ENCODE peak calls at places on chromosome 2, in five cellular contexts. One of them, this sample, is unnamed.

GRCh38 chr2:44707945-44708645 is 233.4 kb upstream of the SIX3 start:
- DNase-seq in posterior cingulate gyrus: no peak
- DNase-seq in NCI-H1048: peak
- DNase-seq in fibroblast of the conjunctiva: no peak
- DNase-seq in activated effector memory CD4-positive, alpha-beta T cell treated with Interleukin-2 at 50 U/mL for 16 hours: no peak
- DNase-seq in this sample: peak

GRCh38 chr2:225326969-225327368 is 72.5 kb upstream of the NYAP2 start:
- DNase-seq in NCI-H1048: no peak
- DNase-seq in fibroblast of the conjunctiva: no peak
- DNase-seq in posterior cingulate gyrus: no peak
- DNase-seq in activated effector memory CD4-positive, alpha-beta T cell treated with Interleukin-2 at 50 U/mL for 16 hours: no peak
- DNase-seq in this sample: no peak

GRCh38 chr2:240879105-240879504 is 10.5 kb downstream of the AGXT start:
- DNase-seq in posterior cingulate gyrus: no peak
- DNase-seq in activated effector memory CD4-positive, alpha-beta T cell treated with Interleukin-2 at 50 U/mL for 16 hours: no peak
- DNase-seq in fibroblast of the conjunctiva: no peak
- DNase-seq in NCI-H1048: no peak
- DNase-seq in this sample: no peak

GRCh38 chr2:237280235-237280634 is 133.7 kb downstream of the COL6A3 start:
- DNase-seq in NCI-H1048: no peak
- DNase-seq in posterior cingulate gyrus: no peak
- DNase-seq in activated effector memory CD4-positive, alpha-beta T cell treated with Interleukin-2 at 50 U/mL for 16 hours: no peak
- DNase-seq in fibroblast of the conjunctiva: peak
- DNase-seq in this sample: no peak

GRCh38 chr2:197073701-197074433 is 147.4 kb upstream of the PGAP1 start:
- DNase-seq in activated effector memory CD4-positive, alpha-beta T cell treated with Interleukin-2 at 50 U/mL for 16 hours: no peak
- DNase-seq in posterior cingulate gyrus: peak
- DNase-seq in NCI-H1048: no peak
- DNase-seq in fibroblast of the conjunctiva: no peak
- DNase-seq in this sample: no peak

GRCh38 chr2:66034467-66034866 is 400.5 kb upstream of the MEIS1 start:
- DNase-seq in fibroblast of the conjunctiva: no peak
- DNase-seq in activated effector memory CD4-positive, alpha-beta T cell treated with Interleukin-2 at 50 U/mL for 16 hours: no peak
- DNase-seq in NCI-H1048: no peak
- DNase-seq in posterior cingulate gyrus: no peak
- DNase-seq in this sample: no peak

GRCh38 chr2:156037472-156037871 is 295.0 kb downstream of the NR4A2 start:
- DNase-seq in posterior cingulate gyrus: no peak
- DNase-seq in fibroblast of the conjunctiva: no peak
- DNase-seq in activated effector memory CD4-positive, alpha-beta T cell treated with Interleukin-2 at 50 U/mL for 16 hours: no peak
- DNase-seq in NCI-H1048: no peak
- DNase-seq in this sample: peak

GRCh38 chr2:58620896-58621295 is 379.8 kb upstream of the FANCL start:
- DNase-seq in posterior cingulate gyrus: no peak
- DNase-seq in fibroblast of the conjunctiva: no peak
- DNase-seq in activated effector memory CD4-positive, alpha-beta T cell treated with Interleukin-2 at 50 U/mL for 16 hours: no peak
- DNase-seq in NCI-H1048: no peak
- DNase-seq in this sample: no peak

GRCh38 chr2:68236876-68237275 is 15.5 kb downstream of the PPP3R1 start:
- DNase-seq in NCI-H1048: no peak
- DNase-seq in posterior cingulate gyrus: no peak
- DNase-seq in fibroblast of the conjunctiva: no peak
- DNase-seq in activated effector memory CD4-positive, alpha-beta T cell treated with Interleukin-2 at 50 U/mL for 16 hours: no peak
- DNase-seq in this sample: no peak

GRCh38 chr2:80233333-80233732 is 71.2 kb downstream of the LRRTM1 start:
- DNase-seq in NCI-H1048: no peak
- DNase-seq in posterior cingulate gyrus: no peak
- DNase-seq in fibroblast of the conjunctiva: no peak
- DNase-seq in activated effector memory CD4-positive, alpha-beta T cell treated with Interleukin-2 at 50 U/mL for 16 hours: no peak
- DNase-seq in this sample: no peak

GRCh38 chr2:40213071-40213470 is 238.8 kb downstream of the SLC8A1 start:
- DNase-seq in posterior cingulate gyrus: no peak
- DNase-seq in activated effector memory CD4-positive, alpha-beta T cell treated with Interleukin-2 at 50 U/mL for 16 hours: no peak
- DNase-seq in NCI-H1048: no peak
- DNase-seq in fibroblast of the conjunctiva: no peak
- DNase-seq in this sample: peak

GRCh38 chr2:211611061-211611518 is 927.5 kb downstream of the ERBB4 start:
- DNase-seq in fibroblast of the conjunctiva: no peak
- DNase-seq in activated effector memory CD4-positive, alpha-beta T cell treated with Interleukin-2 at 50 U/mL for 16 hours: no peak
- DNase-seq in NCI-H1048: no peak
- DNase-seq in posterior cingulate gyrus: no peak
- DNase-seq in this sample: peak

GRCh38 chr2:145593280-145593679 is 1073.4 kb upstream of the ZEB2 start:
- DNase-seq in activated effector memory CD4-positive, alpha-beta T cell treated with Interleukin-2 at 50 U/mL for 16 hours: no peak
- DNase-seq in NCI-H1048: no peak
- DNase-seq in posterior cingulate gyrus: no peak
- DNase-seq in fibroblast of the conjunctiva: no peak
- DNase-seq in this sample: no peak

GRCh38 chr2:18545384-18545783 is 15.1 kb downstream of the RDH14 start:
- DNase-seq in activated effector memory CD4-positive, alpha-beta T cell treated with Interleukin-2 at 50 U/mL for 16 hours: no peak
- DNase-seq in posterior cingulate gyrus: no peak
- DNase-seq in fibroblast of the conjunctiva: no peak
- DNase-seq in NCI-H1048: no peak
- DNase-seq in this sample: no peak

GRCh38 chr2:194819367-194819766 is 837.7 kb upstream of the SLC39A10 start:
- DNase-seq in NCI-H1048: no peak
- DNase-seq in activated effector memory CD4-positive, alpha-beta T cell treated with Interleukin-2 at 50 U/mL for 16 hours: no peak
- DNase-seq in fibroblast of the conjunctiva: no peak
- DNase-seq in posterior cingulate gyrus: no peak
- DNase-seq in this sample: no peak

GRCh38 chr2:70029814-70030409 is 57.4 kb upstream of the PCBP1 start:
- DNase-seq in activated effector memory CD4-positive, alpha-beta T cell treated with Interleukin-2 at 50 U/mL for 16 hours: no peak
- DNase-seq in fibroblast of the conjunctiva: peak
- DNase-seq in NCI-H1048: no peak
- DNase-seq in posterior cingulate gyrus: peak
- DNase-seq in this sample: no peak

GRCh38 chr2:206239157-206239556 is 35.3 kb upstream of the ZDBF2 start:
- DNase-seq in posterior cingulate gyrus: no peak
- DNase-seq in activated effector memory CD4-positive, alpha-beta T cell treated with Interleukin-2 at 50 U/mL for 16 hours: no peak
- DNase-seq in fibroblast of the conjunctiva: no peak
- DNase-seq in NCI-H1048: no peak
- DNase-seq in this sample: no peak

GRCh38 chr2:156930423-156930822 is 327.1 kb upstream of the GALNT5 start:
- DNase-seq in fibroblast of the conjunctiva: no peak
- DNase-seq in NCI-H1048: no peak
- DNase-seq in activated effector memory CD4-positive, alpha-beta T cell treated with Interleukin-2 at 50 U/mL for 16 hours: no peak
- DNase-seq in posterior cingulate gyrus: no peak
- DNase-seq in this sample: no peak

GRCh38 chr2:167626301-167626700 is 621.1 kb downstream of the STK39 start:
- DNase-seq in activated effector memory CD4-positive, alpha-beta T cell treated with Interleukin-2 at 50 U/mL for 16 hours: no peak
- DNase-seq in posterior cingulate gyrus: no peak
- DNase-seq in fibroblast of the conjunctiva: no peak
- DNase-seq in NCI-H1048: no peak
- DNase-seq in this sample: no peak

GRCh38 chr2:133389569-133389968 is 178.7 kb downstream of the NCKAP5 start:
- DNase-seq in fibroblast of the conjunctiva: no peak
- DNase-seq in NCI-H1048: no peak
- DNase-seq in activated effector memory CD4-positive, alpha-beta T cell treated with Interleukin-2 at 50 U/mL for 16 hours: no peak
- DNase-seq in posterior cingulate gyrus: no peak
- DNase-seq in this sample: no peak

GRCh38 chr2:43228782-43229659 is 2.6 kb upstream of the ZFP36L2 start:
- DNase-seq in activated effector memory CD4-positive, alpha-beta T cell treated with Interleukin-2 at 50 U/mL for 16 hours: no peak
- DNase-seq in posterior cingulate gyrus: no peak
- DNase-seq in NCI-H1048: no peak
- DNase-seq in fibroblast of the conjunctiva: no peak
- DNase-seq in this sample: no peak

GRCh38 chr2:82089518-82089917 is 1785.0 kb upstream of the LRRTM1 start:
- DNase-seq in posterior cingulate gyrus: no peak
- DNase-seq in activated effector memory CD4-positive, alpha-beta T cell treated with Interleukin-2 at 50 U/mL for 16 hours: no peak
- DNase-seq in NCI-H1048: no peak
- DNase-seq in fibroblast of the conjunctiva: no peak
- DNase-seq in this sample: no peak

GRCh38 chr2:159684796-159685195 is 27.5 kb upstream of the MARCHF7 start:
- DNase-seq in posterior cingulate gyrus: no peak
- DNase-seq in activated effector memory CD4-positive, alpha-beta T cell treated with Interleukin-2 at 50 U/mL for 16 hours: no peak
- DNase-seq in fibroblast of the conjunctiva: no peak
- DNase-seq in NCI-H1048: no peak
- DNase-seq in this sample: no peak

GRCh38 chr2:12928197-12928596 is 211.5 kb downstream of the TRIB2 start:
- DNase-seq in fibroblast of the conjunctiva: peak
- DNase-seq in NCI-H1048: no peak
- DNase-seq in activated effector memory CD4-positive, alpha-beta T cell treated with Interleukin-2 at 50 U/mL for 16 hours: no peak
- DNase-seq in posterior cingulate gyrus: no peak
- DNase-seq in this sample: no peak

GRCh38 chr2:69013837-69014796 is 1.1 kb downstream of the ANTXR1 start:
- DNase-seq in NCI-H1048: no peak
- DNase-seq in activated effector memory CD4-positive, alpha-beta T cell treated with Interleukin-2 at 50 U/mL for 16 hours: no peak
- DNase-seq in posterior cingulate gyrus: no peak
- DNase-seq in fibroblast of the conjunctiva: no peak
- DNase-seq in this sample: no peak

GRCh38 chr2:205133544-205133943 is 548.8 kb upstream of the NRP2 start:
- DNase-seq in activated effector memory CD4-positive, alpha-beta T cell treated with Interleukin-2 at 50 U/mL for 16 hours: no peak
- DNase-seq in NCI-H1048: no peak
- DNase-seq in fibroblast of the conjunctiva: peak
- DNase-seq in posterior cingulate gyrus: no peak
- DNase-seq in this sample: no peak

GRCh38 chr2:195660265-195660890 is 3.4 kb downstream of the SLC39A10 start:
- DNase-seq in NCI-H1048: peak
- DNase-seq in fibroblast of the conjunctiva: peak
- DNase-seq in activated effector memory CD4-positive, alpha-beta T cell treated with Interleukin-2 at 50 U/mL for 16 hours: peak
- DNase-seq in posterior cingulate gyrus: peak
- DNase-seq in this sample: peak

GRCh38 chr2:289362-290089 is 1.6 kb upstream of the ALKAL2 start:
- DNase-seq in activated effector memory CD4-positive, alpha-beta T cell treated with Interleukin-2 at 50 U/mL for 16 hours: no peak
- DNase-seq in posterior cingulate gyrus: no peak
- DNase-seq in NCI-H1048: no peak
- DNase-seq in fibroblast of the conjunctiva: no peak
- DNase-seq in this sample: no peak

GRCh38 chr2:180144311-180144813 is 137.3 kb upstream of the CWC22 start:
- DNase-seq in fibroblast of the conjunctiva: no peak
- DNase-seq in NCI-H1048: no peak
- DNase-seq in activated effector memory CD4-positive, alpha-beta T cell treated with Interleukin-2 at 50 U/mL for 16 hours: no peak
- DNase-seq in posterior cingulate gyrus: no peak
- DNase-seq in this sample: no peak

GRCh38 chr2:84906900-84907714 is 1.7 kb downstream of the TMSB10 start:
- DNase-seq in fibroblast of the conjunctiva: peak
- DNase-seq in activated effector memory CD4-positive, alpha-beta T cell treated with Interleukin-2 at 50 U/mL for 16 hours: peak
- DNase-seq in posterior cingulate gyrus: no peak
- DNase-seq in NCI-H1048: no peak
- DNase-seq in this sample: peak

GRCh38 chr2:195094330-195094729 is 562.7 kb upstream of the SLC39A10 start:
- DNase-seq in NCI-H1048: no peak
- DNase-seq in posterior cingulate gyrus: no peak
- DNase-seq in fibroblast of the conjunctiva: no peak
- DNase-seq in activated effector memory CD4-positive, alpha-beta T cell treated with Interleukin-2 at 50 U/mL for 16 hours: no peak
- DNase-seq in this sample: no peak

GRCh38 chr2:119011162-119011909 is 69.3 kb downstream of the MARCO start:
- DNase-seq in activated effector memory CD4-positive, alpha-beta T cell treated with Interleukin-2 at 50 U/mL for 16 hours: no peak
- DNase-seq in posterior cingulate gyrus: peak
- DNase-seq in NCI-H1048: no peak
- DNase-seq in fibroblast of the conjunctiva: peak
- DNase-seq in this sample: peak

GRCh38 chr2:238754259-238754658 is 93.6 kb upstream of the TWIST2 start:
- DNase-seq in activated effector memory CD4-positive, alpha-beta T cell treated with Interleukin-2 at 50 U/mL for 16 hours: no peak
- DNase-seq in fibroblast of the conjunctiva: no peak
- DNase-seq in posterior cingulate gyrus: no peak
- DNase-seq in NCI-H1048: no peak
- DNase-seq in this sample: no peak

GRCh38 chr2:178018141-178018540 is 54.4 kb downstream of the PDE11A start:
- DNase-seq in activated effector memory CD4-positive, alpha-beta T cell treated with Interleukin-2 at 50 U/mL for 16 hours: no peak
- DNase-seq in NCI-H1048: no peak
- DNase-seq in fibroblast of the conjunctiva: no peak
- DNase-seq in posterior cingulate gyrus: no peak
- DNase-seq in this sample: no peak

This sample was measured in small intestine.